ENCODE peak calls at places on chromosomes 2 and 18, in four cellular contexts. One of them, this sample, is unnamed. For H3K36me3, the result is how much of the 10 kb centered on the place peaks cover.

GRCh38 chr2:12017499-12018185 is 271.2 kb downstream of the LPIN1 start:
- DNase-seq in fibroblast of lung: no peak
- DNase-seq in K562: no peak
- DNase-seq in mucosa of descending colon: no peak
- DNase-seq in this sample: no peak

GRCh38 chr2:226080323-226080722 is 680.8 kb downstream of the NYAP2 start:
- DNase-seq in fibroblast of lung: peak
- DNase-seq in K562: no peak
- DNase-seq in mucosa of descending colon: no peak
- DNase-seq in this sample: no peak

GRCh38 chr2:101464841-101465240 is 10.1 kb downstream of the RFX8 start:
- DNase-seq in K562: no peak
- DNase-seq in mucosa of descending colon: no peak
- DNase-seq in fibroblast of lung: no peak
- DNase-seq in this sample: no peak

GRCh38 chr2:85611705-85612587 is at the start of gene C2orf68:
- DNase-seq in mucosa of descending colon: peak
- DNase-seq in K562: peak
- DNase-seq in fibroblast of lung: peak
- DNase-seq in this sample: peak

GRCh38 chr2:229714080-229714735 is at the start of gene DNER:
- DNase-seq in K562: peak
- DNase-seq in mucosa of descending colon: peak
- DNase-seq in fibroblast of lung: no peak
- DNase-seq in this sample: peak

GRCh38 chr2:161332568-161332967 is 24.3 kb downstream of the PSMD14 start:
- DNase-seq in K562: no peak
- DNase-seq in mucosa of descending colon: no peak
- DNase-seq in fibroblast of lung: no peak
- DNase-seq in this sample: no peak

GRCh38 chr2:206647985-206648384 is 5.7 kb downstream of the FAM237A start:
- DNase-seq in mucosa of descending colon: no peak
- DNase-seq in fibroblast of lung: no peak
- DNase-seq in K562: no peak
- DNase-seq in this sample: no peak

GRCh38 chr2:176612736-176613135 is 343.5 kb downstream of the MTX2 start:
- DNase-seq in fibroblast of lung: peak
- DNase-seq in mucosa of descending colon: no peak
- DNase-seq in K562: no peak
- DNase-seq in this sample: no peak

GRCh38 chr2:55620123-55620779 is 2.8 kb upstream of the PPP4R3B start:
- DNase-seq in K562: peak
- DNase-seq in mucosa of descending colon: peak
- DNase-seq in fibroblast of lung: no peak
- DNase-seq in this sample: no peak

GRCh38 chr2:60306231-60306861 is 247.1 kb downstream of the BCL11A start:
- DNase-seq in mucosa of descending colon: peak
- DNase-seq in fibroblast of lung: no peak
- DNase-seq in K562: no peak
- DNase-seq in this sample: no peak

GRCh38 chr2:39898934-39899333 is 119.9 kb upstream of the THUMPD2 start:
- DNase-seq in K562: no peak
- DNase-seq in mucosa of descending colon: no peak
- DNase-seq in fibroblast of lung: no peak
- DNase-seq in this sample: no peak

GRCh38 chr2:98027535-98027934 is 31.8 kb upstream of the TMEM131 start:
- DNase-seq in K562: no peak
- DNase-seq in mucosa of descending colon: no peak
- DNase-seq in fibroblast of lung: peak
- DNase-seq in this sample: peak

GRCh38 chr2:98027955-98028593 is 32.3 kb upstream of the TMEM131 start:
- DNase-seq in mucosa of descending colon: no peak
- DNase-seq in fibroblast of lung: peak
- DNase-seq in K562: no peak
- DNase-seq in this sample: no peak

GRCh38 chr2:98025481-98026037 is 29.8 kb upstream of the TMEM131 start:
- DNase-seq in fibroblast of lung: no peak
- DNase-seq in K562: no peak
- DNase-seq in mucosa of descending colon: no peak
- DNase-seq in this sample: no peak

GRCh38 chr2:98026292-98026691 is 30.5 kb upstream of the TMEM131 start:
- DNase-seq in mucosa of descending colon: no peak
- DNase-seq in fibroblast of lung: peak
- DNase-seq in K562: no peak
- DNase-seq in this sample: no peak

GRCh38 chr2:98026927-98027522 is 31.3 kb upstream of the TMEM131 start:
- DNase-seq in fibroblast of lung: no peak
- DNase-seq in K562: no peak
- DNase-seq in mucosa of descending colon: no peak
- DNase-seq in this sample: peak
- H3K4me3 ChIP-seq in fibroblast of lung: no peak
- H3K4me3 ChIP-seq in K562: no peak
- H3K4me3 ChIP-seq in mucosa of descending colon: no peak
- H3K4me3 ChIP-seq in this sample: peak

DNA sequence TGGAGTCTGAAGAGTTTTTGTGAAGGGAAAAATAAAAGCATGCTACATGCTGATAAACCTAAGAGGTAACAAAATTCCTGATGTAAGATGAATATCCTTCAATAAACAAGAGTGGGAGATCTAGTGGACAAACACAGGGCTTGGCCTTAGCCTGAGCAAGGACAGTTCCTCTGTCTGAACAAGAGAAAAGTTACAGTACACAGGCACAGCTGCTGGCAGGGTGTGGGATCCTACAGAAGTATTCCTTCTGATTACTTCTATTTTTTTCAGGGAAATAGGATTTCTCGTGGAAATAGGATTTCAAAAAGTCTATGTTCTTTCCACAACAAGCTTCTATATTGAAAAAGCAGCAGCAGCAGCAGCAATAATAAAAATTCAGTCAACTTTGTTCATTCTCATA is 54.1 kb downstream of the NBAS start:
- DNase-seq in mucosa of descending colon: no peak
- DNase-seq in fibroblast of lung: no peak
- DNase-seq in K562: no peak
- DNase-seq in this sample: no peak
- H3K36me3 ChIP-seq in mucosa of descending colon: under half
- H3K36me3 ChIP-seq in fibroblast of lung: under half
- H3K36me3 ChIP-seq in K562: half or more
- H3K36me3 ChIP-seq in this sample: under half

GRCh38 chr18:74604366-74604765 is 6.7 kb downstream of the ZNF407 start:
- DNase-seq in mucosa of descending colon: no peak
- DNase-seq in K562: no peak
- DNase-seq in fibroblast of lung: no peak
- DNase-seq in this sample: no peak
- TF ChIP-seq CTCF in mucosa of descending colon: no peak
- TF ChIP-seq CTCF in K562: no peak
- TF ChIP-seq CTCF in fibroblast of lung: no peak
- TF ChIP-seq CTCF in this sample: no peak

GRCh38 chr18:21740474-21740723 is 193 bp upstream of the MIB1 start:
- DNase-seq in fibroblast of lung: peak
- DNase-seq in K562: peak
- DNase-seq in mucosa of descending colon: peak
- DNase-seq in this sample: no peak
- H3K4me3 ChIP-seq in fibroblast of lung: peak
- H3K4me3 ChIP-seq in K562: peak
- H3K4me3 ChIP-seq in mucosa of descending colon: peak
- H3K4me3 ChIP-seq in this sample: peak

GRCh38 chr18:77008006-77008405 is 124.6 kb downstream of the MBP start:
- DNase-seq in K562: no peak
- DNase-seq in fibroblast of lung: no peak
- DNase-seq in mucosa of descending colon: no peak
- DNase-seq in this sample: no peak

GRCh38 chr18:77012120-77012519 is 120.5 kb downstream of the MBP start:
- DNase-seq in fibroblast of lung: no peak
- DNase-seq in K562: no peak
- DNase-seq in mucosa of descending colon: no peak
- DNase-seq in this sample: no peak

GRCh38 chr18:77008576-77009315 is 123.8 kb downstream of the MBP start:
- DNase-seq in mucosa of descending colon: no peak
- DNase-seq in fibroblast of lung: no peak
- DNase-seq in K562: no peak
- DNase-seq in this sample: no peak

GRCh38 chr18:77007251-77007650 is 125.3 kb downstream of the MBP start:
- DNase-seq in fibroblast of lung: no peak
- DNase-seq in K562: no peak
- DNase-seq in mucosa of descending colon: no peak
- DNase-seq in this sample: no peak

DNA sequence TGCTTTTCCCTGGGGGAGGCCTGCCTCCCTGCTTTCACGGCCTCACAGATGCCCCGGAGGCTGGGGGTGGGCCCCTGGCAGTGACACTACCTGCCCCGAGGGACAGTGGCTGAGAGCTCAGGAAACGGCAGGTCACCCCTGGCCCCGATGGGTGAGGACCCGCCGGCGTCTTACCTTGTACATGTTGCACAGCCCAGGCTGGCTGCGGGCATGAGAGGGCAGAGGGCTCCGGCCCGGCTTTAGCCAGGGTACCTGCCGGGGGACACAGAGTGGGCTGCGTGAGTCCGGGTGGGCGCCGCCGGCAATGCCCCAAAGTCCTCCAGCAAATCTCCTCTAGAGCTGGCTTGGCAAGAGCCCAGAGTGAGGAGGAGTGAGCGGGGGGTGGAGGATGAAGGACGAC is 122.9 kb downstream of the MBP start:
- DNase-seq in fibroblast of lung: no peak
- DNase-seq in K562: no peak
- DNase-seq in mucosa of descending colon: no peak
- DNase-seq in this sample: no peak
- H3K36me3 ChIP-seq in fibroblast of lung: under half
- H3K36me3 ChIP-seq in K562: under half
- H3K36me3 ChIP-seq in mucosa of descending colon: under half
- H3K36me3 ChIP-seq in this sample: under half

GRCh38 chr18:59646228-59646945 is 50.8 kb downstream of the CCBE1 start:
- DNase-seq in mucosa of descending colon: no peak
- DNase-seq in fibroblast of lung: no peak
- DNase-seq in K562: no peak
- DNase-seq in this sample: no peak
- TF ChIP-seq CTCF in mucosa of descending colon: no peak
- TF ChIP-seq CTCF in fibroblast of lung: no peak
- TF ChIP-seq CTCF in K562: peak
- TF ChIP-seq CTCF in this sample: peak

This sample was measured in GM06990.